ENCODE peak calls at places on chromosomes 2 and 18, in ten cellular contexts. W, G, P, S, N, Y, K, V, J and X are unnamed samples.
A peak's percentile ranks its signal among the peaks of the same experiment; 100 is the strongest.

GRCh38 chr2:204177977-204178522 is 241.5 kb downstream of the ICOS start:
- DNase-seq in Y (no peak), G (peak; percentile 44), K (peak; percentile 49), W (peak; percentile 43), P (peak; percentile 1), J (peak; percentile 76), S (no peak), N (peak; percentile 53), V (no peak), X (peak; percentile 30)

GRCh38 chr2:207676827-207677354 is 34.5 kb upstream of the CCNYL1 start:
- DNase-seq in Y (no peak), N (no peak), G (no peak), V (no peak), K (no peak), P (no peak), W (no peak), S (no peak), J (no peak), X (peak; percentile 27)

GRCh38 chr2:181393472-181393871 is 63.7 kb upstream of the ITGA4 start:
- DNase-seq in S (no peak), V (no peak), G (no peak), Y (peak; percentile 60), W (no peak), J (no peak), N (no peak), K (no peak), P (no peak), X (peak; percentile 32)

GRCh38 chr18:22591231-22591630 is 173.5 kb upstream of the CTAGE1 start:
- DNase-seq in Y (no peak), N (no peak), K (no peak), S (no peak), V (no peak), G (no peak), W (no peak), J (no peak), P (no peak), X (no peak)

GRCh38 chr2:168482245-168482644 is 26.2 kb downstream of the CERS6 start:
- DNase-seq in K (no peak), W (no peak), J (no peak), V (no peak), N (no peak), P (no peak), S (no peak), Y (no peak), G (no peak), X (no peak)

GRCh38 chr2:137208361-137208973 is 443.1 kb downstream of the THSD7B start:
- DNase-seq in W (no peak), V (no peak), K (no peak), G (no peak), N (no peak), P (no peak), J (no peak), Y (no peak), S (no peak), X (no peak)

GRCh38 chr2:211306929-211307328 is 750.5 kb downstream of the CPS1 start:
- DNase-seq in Y (no peak), W (no peak), V (no peak), G (no peak), S (no peak), N (no peak), J (no peak), P (no peak), K (no peak), X (no peak)

GRCh38 chr2:44367591-44367990 is 5.8 kb downstream of the CAMKMT start:
- DNase-seq in W (no peak), V (no peak), J (no peak), K (no peak), P (no peak), G (no peak), Y (no peak), S (no peak), N (no peak), X (no peak)

GRCh38 chr2:70036290-70036689 is 51.0 kb upstream of the PCBP1 start:
- DNase-seq in V (no peak), G (no peak), P (no peak), J (no peak), Y (no peak), W (no peak), N (no peak), K (no peak), S (no peak), X (no peak)

GRCh38 chr2:212908682-212909435 is 242.6 kb downstream of the IKZF2 start:
- DNase-seq in S (no peak), N (no peak), W (no peak), J (no peak), Y (no peak), P (no peak), K (no peak), V (no peak), G (no peak), X (no peak)

GRCh38 chr2:174593574-174594203 is 3.9 kb downstream of the WIPF1 start:
- DNase-seq in V (peak; percentile 85), N (no peak), K (peak; percentile 41), S (no peak), G (no peak), J (no peak), P (peak; percentile 90), Y (peak; percentile 43), W (no peak), X (no peak)

GRCh38 chr2:152223997-152224396 is 48.4 kb upstream of the STAM2 start:
- DNase-seq in Y (no peak), W (no peak), G (no peak), N (no peak), J (no peak), K (no peak), V (no peak), P (no peak), S (no peak), X (no peak)

GRCh38 chr2:113200236-113200635 is 26.5 kb downstream of the PSD4 start:
- DNase-seq in V (no peak), Y (no peak), K (no peak), W (no peak), N (no peak), S (no peak), G (no peak), J (peak; percentile 65), P (no peak), X (no peak)
- TF ChIP-seq CTCF in V (no peak), Y (no peak), K (no peak), W (no peak), N (no peak), S (no peak), G (no peak), J (no peak), P (no peak), X (no peak)

DNA sequence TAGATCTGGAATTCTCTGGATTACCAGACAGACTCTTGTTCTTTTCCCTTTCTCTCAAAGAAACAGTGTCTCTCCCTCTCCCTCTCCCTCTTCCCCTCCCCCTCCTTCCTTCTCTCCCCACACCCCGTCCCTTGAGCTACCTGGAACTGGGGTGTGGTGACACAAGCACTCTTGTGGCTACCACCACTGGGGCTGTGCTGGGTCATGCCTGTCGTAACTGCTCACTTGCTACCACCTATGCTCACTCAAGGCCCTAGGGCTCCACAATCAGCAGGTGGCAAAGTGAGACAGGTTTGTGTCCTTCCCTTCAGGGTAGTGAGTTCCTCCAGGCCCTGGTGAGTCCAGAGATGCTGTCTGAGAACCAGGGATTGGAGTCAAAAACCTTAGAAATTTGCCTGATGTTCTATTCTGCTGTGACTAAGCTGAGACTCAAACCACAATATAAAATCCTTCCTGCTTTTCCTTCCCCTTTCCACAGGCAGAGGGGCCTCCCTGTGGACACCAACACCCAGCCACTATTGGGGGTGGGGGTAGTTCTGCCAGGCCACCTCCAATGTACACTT is 70.8 kb downstream of the OXER1 start:
- DNase-seq in W (no peak), G (no peak), K (no peak), Y (peak; percentile 26), S (no peak), N (peak; percentile 68), P (no peak), J (peak; percentile 76), V (no peak), X (no peak)
- TF ChIP-seq CTCF in W (no peak), G (no peak), K (no peak), Y (no peak), S (no peak), N (no peak), P (no peak), J (no peak), V (no peak), X (no peak)

GRCh38 chr2:182593394-182593707 is 122.7 kb upstream of the DNAJC10 start:
- DNase-seq in G (no peak), P (no peak), W (no peak), Y (no peak), K (no peak), S (no peak), J (no peak), N (no peak), V (no peak), X (no peak)

GRCh38 chr2:182597570-182597969 is 118.5 kb upstream of the DNAJC10 start:
- DNase-seq in P (no peak), V (no peak), G (no peak), W (no peak), N (no peak), J (no peak), Y (no peak), S (no peak), K (no peak), X (no peak)

GRCh38 chr2:182594286-182594685 is 121.8 kb upstream of the DNAJC10 start:
- DNase-seq in V (no peak), K (no peak), Y (no peak), N (no peak), S (no peak), J (no peak), W (no peak), G (no peak), P (no peak), X (no peak)

GRCh38 chr2:182592691-182593393 is 123.2 kb upstream of the DNAJC10 start:
- DNase-seq in J (no peak), N (no peak), W (no peak), Y (no peak), G (no peak), K (no peak), V (no peak), P (no peak), S (no peak), X (no peak)

DNA sequence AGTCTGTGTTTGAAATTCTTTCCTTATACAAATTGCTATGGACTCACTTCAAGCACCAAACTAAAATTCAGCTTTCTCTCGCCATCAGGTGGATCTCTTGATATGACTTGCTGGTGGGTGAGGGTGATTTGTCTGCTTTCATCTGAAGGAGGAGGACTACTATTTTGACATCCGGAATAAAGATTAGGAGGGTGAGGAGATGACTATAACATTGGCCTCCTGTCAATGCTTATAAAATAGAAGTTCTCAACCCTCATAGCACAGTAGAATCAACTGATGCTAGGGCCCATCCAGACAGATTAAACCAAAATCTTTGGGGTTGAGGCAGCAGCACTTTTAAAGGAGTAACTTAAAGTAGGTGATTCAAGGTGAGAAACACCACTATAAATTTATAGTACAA is 120.4 kb upstream of the DNAJC10 start:
- DNase-seq in V (no peak), W (no peak), S (no peak), K (no peak), Y (no peak), J (no peak), G (no peak), N (no peak), P (no peak), X (no peak)
- TF ChIP-seq CTCF in V (no peak), W (no peak), S (no peak), K (no peak), Y (no peak), J (no peak), G (no peak), N (no peak), P (no peak), X (no peak)

DNA sequence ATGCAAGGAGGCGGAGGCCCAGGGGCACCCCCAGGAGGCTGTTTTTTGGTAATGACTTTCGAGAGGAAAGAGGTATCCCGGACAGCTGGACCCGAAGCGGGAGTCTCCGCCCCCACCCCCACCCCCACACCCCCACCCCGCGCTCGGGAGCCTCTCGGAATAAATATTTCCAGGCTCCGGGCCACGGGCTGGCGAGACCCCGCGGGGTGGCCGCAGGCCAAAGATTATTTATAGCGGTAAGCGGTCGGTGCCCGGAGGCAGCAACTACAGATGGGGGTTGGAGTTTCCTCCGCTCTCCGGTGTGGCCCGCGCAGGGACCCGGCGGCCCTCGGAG is 3.3 kb downstream of the CYP26B1 start:
- DNase-seq in K (no peak), P (no peak), S (no peak), G (peak; percentile 80), J (no peak), V (no peak), N (no peak), Y (no peak), W (no peak), X (peak; percentile 23)
- TF ChIP-seq CTCF in K (no peak), P (no peak), S (no peak), G (no peak), J (no peak), V (no peak), N (no peak), Y (no peak), W (no peak), X (no peak)